ENCODE peak calls at places on chromosome 13, in ten cellular contexts. G is pancreas, D is heart right ventricle, F is fibroblast of the aortic adventitia, K is stomach, L is body of pancreas, C is sigmoid colon, P is heart left ventricle, X is HepG2, H is GM23338. N is an unnamed sample.

GRCh38 chr13:47303626-47304025 is 406.8 kb upstream of the HTR2A start:
- DNase-seq in X (no peak), P (no peak), G (no peak), K (no peak), L (no peak), D (no peak), F (no peak), H (no peak), C (no peak), N (no peak)

GRCh38 chr13:24511019-24511823 is 1.4 kb downstream of the PARP4 start:
- DNase-seq in C (no peak), H (peak; percentile 33), L (peak; percentile 10), K (peak; percentile 53), X (peak; percentile 26), G (no peak), F (peak; percentile 78), D (no peak), P (no peak), N (peak; percentile 90)

GRCh38 chr13:97334690-97335089 is 99.3 kb upstream of the RAP2A start:
- DNase-seq in D (no peak), G (no peak), L (no peak), F (no peak), C (no peak), H (no peak), X (no peak), K (no peak), P (no peak), N (no peak)

GRCh38 chr13:45518525-45519235 is 53.9 kb downstream of the COG3 start:
- DNase-seq in H (no peak), K (no peak), P (no peak), C (no peak), D (no peak), X (no peak), F (peak; percentile 48), L (no peak), G (no peak), N (peak; percentile 31)

GRCh38 chr13:99688776-99689175 is 187.5 kb downstream of the TM9SF2 start:
- DNase-seq in K (no peak), H (no peak), C (no peak), X (no peak), P (no peak), D (no peak), F (no peak), L (no peak), G (no peak), N (no peak)

GRCh38 chr13:46405457-46405856 is 18.4 kb upstream of the RUBCNL start:
- DNase-seq in K (no peak), L (no peak), C (no peak), D (no peak), G (no peak), P (no peak), H (no peak), F (no peak), X (no peak), N (no peak)

GRCh38 chr13:52356327-52356726 is 49.6 kb downstream of the THSD1 start:
- DNase-seq in K (no peak), D (no peak), F (peak; percentile 55), G (no peak), L (no peak), C (no peak), H (no peak), P (no peak), X (no peak), N (peak; percentile 66)

GRCh38 chr13:45879666-45880065 is 28.1 kb upstream of the SIAH3 start:
- DNase-seq in X (peak; percentile 39), C (no peak), G (no peak), D (peak; percentile 47), P (no peak), L (peak; percentile 50), F (no peak), K (peak; percentile 48), H (peak; percentile 70), N (peak; percentile 9)

GRCh38 chr13:31477961-31478360 is 261.4 kb upstream of the RXFP2 start:
- DNase-seq in P (no peak), L (no peak), X (no peak), K (no peak), F (peak; percentile 59), H (no peak), G (no peak), D (no peak), C (no peak), N (peak; percentile 78)

GRCh38 chr13:113421673-113422270 is 31.5 kb downstream of the ADPRHL1 start:
- DNase-seq in L (no peak), X (no peak), P (no peak), D (no peak), G (no peak), H (no peak), C (peak; percentile 83), K (no peak), F (peak; percentile 63), N (peak; percentile 11)

GRCh38 chr13:113631341-113632095 is 26.5 kb downstream of the ATP4B start:
- DNase-seq in D (no peak), C (peak; percentile 48), F (no peak), K (no peak), L (no peak), H (no peak), P (peak; percentile 34), G (peak; percentile 13), X (no peak), N (no peak)

GRCh38 chr13:107203146-107203847 is 635.4 kb upstream of the ARGLU1 start:
- DNase-seq in X (peak; percentile 63), G (no peak), L (peak; percentile 13), K (no peak), D (peak; percentile 15), F (peak; percentile 0), P (no peak), C (no peak), H (peak; percentile 82), N (no peak)

GRCh38 chr13:58619396-58620113 is 988.0 kb downstream of the PCDH17 start:
- DNase-seq in P (no peak), F (no peak), D (no peak), G (no peak), L (no peak), C (no peak), K (no peak), H (no peak), X (no peak), N (no peak)

GRCh38 chr13:60509601-60510386 is 112.8 kb downstream of the TDRD3 start:
- DNase-seq in H (no peak), G (no peak), D (no peak), C (no peak), F (peak; percentile 10), P (no peak), K (no peak), L (no peak), X (no peak), N (peak; percentile 14)

GRCh38 chr13:97386832-97387486 is 47.0 kb upstream of the RAP2A start:
- DNase-seq in C (peak; percentile 66), L (peak; percentile 24), G (no peak), P (peak; percentile 62), K (no peak), H (no peak), F (no peak), X (no peak), D (no peak), N (no peak)

GRCh38 chr13:49098198-49098597 is 121.9 kb upstream of the MLNR start:
- DNase-seq in H (no peak), X (no peak), L (no peak), K (no peak), G (no peak), F (peak; percentile 96), D (peak; percentile 40), C (no peak), P (no peak), N (peak; percentile 92)

GRCh38 chr13:101408992-101409656 is 7.2 kb downstream of the NALCN start:
- DNase-seq in L (no peak), D (no peak), F (no peak), P (no peak), G (no peak), K (no peak), H (no peak), C (no peak), X (no peak), N (no peak)

GRCh38 chr13:100409132-100409531 is 179.5 kb downstream of the GGACT start:
- DNase-seq in G (no peak), P (no peak), D (no peak), X (no peak), L (no peak), H (peak; percentile 47), C (no peak), K (no peak), F (peak; percentile 5), N (peak; percentile 6)

GRCh38 chr13:69092615-69093322 is 1014.9 kb upstream of the ATXN8OS start:
- DNase-seq in X (no peak), L (no peak), F (no peak), C (no peak), K (no peak), H (peak; percentile 72), P (no peak), G (no peak), D (no peak), N (no peak)
- TF ChIP-seq CTCF in X (no peak), L (no peak), F (no peak), C (no peak), K (no peak), H (peak; percentile 74), P (no peak), G (no peak), D (no peak), N (no peak)

GRCh38 chr13:43129021-43129420 is 105.6 kb downstream of the DNAJC15 start:
- DNase-seq in D (no peak), C (no peak), F (no peak), G (no peak), L (no peak), X (no peak), H (no peak), P (no peak), K (no peak), N (no peak)
- H3K4me3 ChIP-seq in D (no peak overlapping the region), C (no peak overlapping the region), F (no peak overlapping the region), G (no peak overlapping the region), L (no peak overlapping the region), X (no peak overlapping the region), H (no peak overlapping the region), P (no peak overlapping the region), K (no peak overlapping the region), N (no peak overlapping the region)

DNA sequence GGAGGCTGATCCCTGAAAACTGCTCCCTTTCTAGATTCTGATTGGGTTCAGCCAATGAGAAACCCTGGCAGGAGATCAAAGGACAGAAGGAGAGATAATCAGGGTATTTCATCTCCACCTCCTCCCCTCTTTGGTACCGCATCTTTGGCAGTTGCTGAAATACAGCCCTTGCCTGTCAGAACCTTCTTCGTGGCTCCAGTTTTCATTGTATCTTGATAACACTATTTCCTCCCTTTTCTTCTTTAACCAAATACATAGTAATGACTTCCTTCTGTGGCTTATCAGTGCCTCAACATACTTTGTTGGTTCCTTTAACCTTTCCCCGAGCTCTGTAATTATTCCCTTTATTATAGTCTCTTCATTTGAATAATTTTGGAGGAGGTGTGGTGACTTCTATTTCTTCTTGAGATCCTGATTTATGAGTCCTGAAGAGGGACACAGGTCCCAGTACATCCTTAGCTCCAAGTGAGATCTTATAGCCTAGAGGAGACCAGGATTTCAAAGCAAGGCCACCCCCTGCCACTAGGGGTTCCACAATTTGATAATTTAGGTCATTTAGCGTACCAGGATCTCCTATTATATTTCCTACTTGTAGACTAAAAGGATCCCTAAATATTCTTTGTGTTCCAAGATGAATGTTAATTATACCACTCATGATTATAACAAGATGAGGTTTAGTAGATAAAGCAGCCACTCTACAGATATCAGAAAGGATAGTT is 98.0 kb downstream of the EDNRB start:
- DNase-seq in D (no peak), C (no peak), X (no peak), L (no peak), F (no peak), H (peak; percentile 43), K (no peak), P (no peak), G (no peak), N (no peak)
- TF ChIP-seq CTCF in D (no peak), C (no peak), X (no peak), L (no peak), F (peak; percentile 20), H (peak; percentile 63), K (no peak), P (no peak), G (no peak), N (no peak)

GRCh38 chr13:27704681-27705080 is 83.0 kb downstream of the POLR1D start:
- DNase-seq in X (no peak), G (no peak), L (no peak), C (no peak), K (no peak), D (no peak), H (no peak), P (no peak), F (no peak), N (no peak)
- H3K4me3 ChIP-seq in X (no peak overlapping the region), G (no peak overlapping the region), L (no peak overlapping the region), C (no peak overlapping the region), K (no peak overlapping the region), D (no peak overlapping the region), H (no peak overlapping the region), P (no peak overlapping the region), F (no peak overlapping the region), N (no peak overlapping the region)

N was measured in astrocyte of the spinal cord.